ENCODE peak calls at places on chromosomes 1 and 21, in nine cellular contexts. I is skeletal muscle cell; G is aorta; M is HL-60; R is T-cell; X is mucosa of descending colon; D is fibroblast of mammary gland; E is omental fat pad; Z is CD4-positive, CD25-positive, alpha-beta regulatory T cell. S is an unnamed sample.

GRCh38 chr1:213996320-213997022 is 8.7 kb downstream of the PROX1 start:
- DNase-seq in I (no peak), G (no peak), M (no peak), R (no peak), X (no peak), D (peak), E (no peak), Z (no peak), S (no peak)

GRCh38 chr1:41498391-41498790 is 13.9 kb upstream of the EDN2 start:
- DNase-seq in I (no peak), G (no peak), M (no peak), R (no peak), X (no peak), D (no peak), E (no peak), Z (no peak), S (no peak)

GRCh38 chr1:156502396-156502748 is 1.8 kb upstream of the MEF2D start:
- DNase-seq in I (no peak), G (no peak), M (no peak), R (no peak), X (no peak), D (no peak), E (no peak), Z (no peak), S (no peak)

GRCh38 chr1:201582261-201582951 is 43.5 kb downstream of the NAV1 start:
- DNase-seq in I (peak), G (peak), M (no peak), R (no peak), X (peak), D (peak), E (no peak), Z (no peak), S (peak)

GRCh38 chr1:110076789-110077500 is 6.5 kb upstream of the ALX3 start:
- DNase-seq in I (no peak), G (no peak), M (no peak), R (no peak), X (no peak), D (no peak), E (no peak), Z (no peak), S (no peak)

GRCh38 chr21:34640858-34641257 is 25.9 kb upstream of the RCAN1 start:
- DNase-seq in I (peak), G (no peak), M (no peak), R (no peak), X (no peak), D (peak), E (no peak), Z (no peak), S (peak)

GRCh38 chr1:59574085-59574484 is 240.7 kb upstream of the HOOK1 start:
- DNase-seq in I (peak), G (no peak), M (no peak), R (no peak), X (no peak), D (peak), E (no peak), Z (no peak), S (peak)

GRCh38 chr1:1923681-1924000 is 4.6 kb upstream of the TMEM52 start:
- DNase-seq in I (no peak), G (no peak), M (no peak), R (no peak), X (no peak), D (no peak), E (no peak), Z (no peak), S (no peak)

GRCh38 chr1:226778657-226779058 is 39.6 kb upstream of the ITPKB start:
- DNase-seq in I (peak), G (peak), M (no peak), R (no peak), X (peak), D (peak), E (no peak), Z (no peak), S (peak)

GRCh38 chr1:178899402-178899801 is 28.5 kb upstream of the ANGPTL1 start:
- DNase-seq in I (no peak), G (no peak), M (no peak), R (no peak), X (no peak), D (no peak), E (no peak), Z (no peak), S (no peak)

GRCh38 chr1:102019530-102019929 is 22.8 kb upstream of the OLFM3 start:
- DNase-seq in I (no peak), G (no peak), M (no peak), R (no peak), X (no peak), D (no peak), E (no peak), Z (no peak), S (no peak)

GRCh38 chr1:213326666-213327317 is 275.8 kb downstream of the RPS6KC1 start:
- DNase-seq in I (peak), G (peak), M (peak), R (no peak), X (peak), D (peak), E (no peak), Z (no peak), S (peak)

GRCh38 chr1:14083706-14084105 is 383.7 kb downstream of the PRDM2 start:
- DNase-seq in I (no peak), G (no peak), M (no peak), R (no peak), X (no peak), D (peak), E (no peak), Z (no peak), S (no peak)

GRCh38 chr1:170618418-170618817 is 45.5 kb upstream of the PRRX1 start:
- DNase-seq in I (peak), G (no peak), M (no peak), R (no peak), X (no peak), D (peak), E (no peak), Z (no peak), S (no peak)

GRCh38 chr1:19439464-19440171 is 45.7 kb downstream of the CAPZB start:
- DNase-seq in I (no peak), G (no peak), M (no peak), R (peak), X (no peak), D (peak), E (no peak), Z (no peak), S (no peak)

GRCh38 chr1:248243204-248243603 is 12.0 kb downstream of the OR2M4 start:
- DNase-seq in I (no peak), G (no peak), M (peak), R (peak), X (peak), D (peak), E (no peak), Z (no peak), S (peak)

S was measured in AG08395.